ENCODE peak calls at places on chromosomes 6 and 20, in eight cellular contexts. One of them, this sample, is unnamed.

GRCh38 chr20:31689141-31689540 is 33.5 kb downstream of the BCL2L1 start:
- ATAC-seq in T-helper 17 cell: no peak
- ATAC-seq in left lung: no peak
- ATAC-seq in sciatic nerve: no peak
- ATAC-seq in right lobe of liver: no peak
- ATAC-seq in upper lobe of left lung: no peak
- ATAC-seq in Panc1: no peak
- ATAC-seq in activated naive CD4-positive, alpha-beta T cell treated with anti-CD3 and anti-CD28 coated beads, Interleukin-2, amount 50 U/mL, for 72 hours: no peak
- ATAC-seq in this sample: no peak

GRCh38 chr6:150211700-150212615 is 69.1 kb downstream of the PPP1R14C start:
- ATAC-seq in T-helper 17 cell: no peak
- ATAC-seq in left lung: peak; percentile 82
- ATAC-seq in sciatic nerve: no peak
- ATAC-seq in right lobe of liver: no peak
- ATAC-seq in upper lobe of left lung: peak; percentile 68
- ATAC-seq in Panc1: no peak
- ATAC-seq in activated naive CD4-positive, alpha-beta T cell treated with anti-CD3 and anti-CD28 coated beads, Interleukin-2, amount 50 U/mL, for 72 hours: no peak
- ATAC-seq in this sample: no peak

GRCh38 chr6:97150932-97151331 is 132.1 kb downstream of the MMS22L start:
- ATAC-seq in T-helper 17 cell: no peak
- ATAC-seq in left lung: no peak
- ATAC-seq in sciatic nerve: no peak
- ATAC-seq in right lobe of liver: no peak
- ATAC-seq in upper lobe of left lung: no peak
- ATAC-seq in Panc1: no peak
- ATAC-seq in activated naive CD4-positive, alpha-beta T cell treated with anti-CD3 and anti-CD28 coated beads, Interleukin-2, amount 50 U/mL, for 72 hours: peak; percentile 22
- ATAC-seq in this sample: no peak

GRCh38 chr6:108594640-108595039 is 33.9 kb downstream of the FOXO3 start:
- ATAC-seq in T-helper 17 cell: no peak
- ATAC-seq in left lung: peak; percentile 35
- ATAC-seq in sciatic nerve: no peak
- ATAC-seq in right lobe of liver: peak; percentile 88
- ATAC-seq in upper lobe of left lung: no peak
- ATAC-seq in Panc1: no peak
- ATAC-seq in activated naive CD4-positive, alpha-beta T cell treated with anti-CD3 and anti-CD28 coated beads, Interleukin-2, amount 50 U/mL, for 72 hours: no peak
- ATAC-seq in this sample: no peak

GRCh38 chr20:60049601-60050000 is 91.4 kb downstream of the CDH26 start:
- ATAC-seq in T-helper 17 cell: no peak
- ATAC-seq in left lung: no peak
- ATAC-seq in sciatic nerve: no peak
- ATAC-seq in right lobe of liver: no peak
- ATAC-seq in upper lobe of left lung: no peak
- ATAC-seq in Panc1: no peak
- ATAC-seq in activated naive CD4-positive, alpha-beta T cell treated with anti-CD3 and anti-CD28 coated beads, Interleukin-2, amount 50 U/mL, for 72 hours: no peak
- ATAC-seq in this sample: no peak

GRCh38 chr6:139883776-139884175 is 509.3 kb upstream of the CITED2 start:
- ATAC-seq in T-helper 17 cell: no peak
- ATAC-seq in left lung: no peak
- ATAC-seq in sciatic nerve: no peak
- ATAC-seq in right lobe of liver: no peak
- ATAC-seq in upper lobe of left lung: no peak
- ATAC-seq in Panc1: no peak
- ATAC-seq in activated naive CD4-positive, alpha-beta T cell treated with anti-CD3 and anti-CD28 coated beads, Interleukin-2, amount 50 U/mL, for 72 hours: no peak
- ATAC-seq in this sample: no peak

GRCh38 chr20:33291830-33292355 is 8.9 kb downstream of the BPIFB1 start:
- ATAC-seq in T-helper 17 cell: peak; percentile 72
- ATAC-seq in left lung: peak; percentile 87
- ATAC-seq in sciatic nerve: no peak
- ATAC-seq in right lobe of liver: peak; percentile 55
- ATAC-seq in upper lobe of left lung: peak; percentile 59
- ATAC-seq in Panc1: peak; percentile 46
- ATAC-seq in activated naive CD4-positive, alpha-beta T cell treated with anti-CD3 and anti-CD28 coated beads, Interleukin-2, amount 50 U/mL, for 72 hours: peak; percentile 45
- ATAC-seq in this sample: no peak

GRCh38 chr6:164178933-164179332 is 764.4 kb downstream of the QKI start:
- ATAC-seq in T-helper 17 cell: no peak
- ATAC-seq in left lung: no peak
- ATAC-seq in sciatic nerve: no peak
- ATAC-seq in right lobe of liver: no peak
- ATAC-seq in upper lobe of left lung: no peak
- ATAC-seq in Panc1: no peak
- ATAC-seq in activated naive CD4-positive, alpha-beta T cell treated with anti-CD3 and anti-CD28 coated beads, Interleukin-2, amount 50 U/mL, for 72 hours: no peak
- ATAC-seq in this sample: no peak